ENCODE peak calls at places on chromosomes 5 and 9, in four cellular contexts. G is trophoblast cell, Z is T-cell, R is midbrain. J is an unnamed sample.

GRCh38 chr9:6680797-6681146 is 35.2 kb upstream of the GLDC start:
- DNase-seq in G (no peak), Z (no peak), R (peak; percentile 85), J (no peak)

GRCh38 chr9:87578625-87579024 is 81.0 kb downstream of the DAPK1 start:
- DNase-seq in G (no peak), Z (no peak), R (no peak), J (no peak)

GRCh38 chr5:132256783-132257130 is 739 bp upstream of the PDLIM4 start:
- DNase-seq in G (no peak), Z (no peak), R (no peak), J (no peak)

GRCh38 chr5:138000102-138000723 is 32.7 kb downstream of the FAM13B start:
- DNase-seq in G (no peak), Z (no peak), R (no peak), J (no peak)

GRCh38 chr5:132987531-132988408 is 24.3 kb upstream of the AFF4 start:
- DNase-seq in G (peak; percentile 64), Z (no peak), R (no peak), J (no peak)

GRCh38 chr9:91541744-91542143 is 118.1 kb upstream of the NFIL3 start:
- DNase-seq in G (no peak), Z (no peak), R (no peak), J (no peak)

GRCh38 chr9:135591491-135592330 is 30.2 kb downstream of the PAEP start:
- DNase-seq in G (no peak), Z (no peak), R (no peak), J (no peak)

GRCh38 chr5:177132504-177133118 is 962 bp upstream of the NSD1 start:
- DNase-seq in G (peak; percentile 46), Z (no peak), R (peak; percentile 59), J (peak; percentile 35)

GRCh38 chr9:18333157-18333556 is 140.8 kb upstream of the ADAMTSL1 start:
- DNase-seq in G (peak; percentile 5), Z (no peak), R (no peak), J (no peak)

GRCh38 chr5:178793156-178793555 is 62.7 kb upstream of the ZNF354A start:
- DNase-seq in G (peak; percentile 73), Z (no peak), R (no peak), J (no peak)

GRCh38 chr9:111728143-111728542 is 66.6 kb downstream of the SHOC1 start:
- DNase-seq in G (no peak), Z (no peak), R (no peak), J (no peak)

GRCh38 chr9:105667867-105668266 is 5.6 kb downstream of the TAL2 start:
- DNase-seq in G (no peak), Z (no peak), R (no peak), J (no peak)

GRCh38 chr5:133063965-133064364 is 12.2 kb downstream of the HSPA4 start:
- DNase-seq in G (no peak), Z (no peak), R (no peak), J (no peak)

GRCh38 chr5:181130832-181131496 is at the start of gene OR2V1:
- DNase-seq in G (no peak), Z (no peak), R (no peak), J (no peak)

GRCh38 chr5:67648201-67648671 is 451.6 kb upstream of the CD180 start:
- DNase-seq in G (no peak), Z (no peak), R (peak; percentile 14), J (peak; percentile 28)

GRCh38 chr5:1358726-1359025 is 13.8 kb upstream of the CLPTM1L start:
- DNase-seq in G (no peak), Z (no peak), R (no peak), J (no peak)

GRCh38 chr5:157046041-157046440 is 12.9 kb downstream of the HAVCR1 start:
- DNase-seq in G (no peak), Z (no peak), R (no peak), J (peak; percentile 22)

GRCh38 chr9:123080444-123080843 is 47.0 kb downstream of the GPR21 start:
- DNase-seq in G (no peak), Z (no peak), R (no peak), J (no peak)

GRCh38 chr5:80057121-80057520 is 22.0 kb downstream of the THBS4 start:
- DNase-seq in G (no peak), Z (no peak), R (no peak), J (no peak)

GRCh38 chr5:10892135-10892910 is 131.3 kb upstream of the DAP start:
- DNase-seq in G (peak; percentile 62), Z (no peak), R (no peak), J (no peak)

GRCh38 chr5:66708368-66708767 is 112.2 kb downstream of the MAST4 start:
- DNase-seq in G (no peak), Z (no peak), R (no peak), J (no peak)

GRCh38 chr5:122611401-122611800 is 163.5 kb upstream of the SNX2 start:
- DNase-seq in G (peak; percentile 90), Z (no peak), R (no peak), J (no peak)

GRCh38 chr5:179251276-179251969 is 93.8 kb downstream of the ADAMTS2 start:
- DNase-seq in G (no peak), Z (no peak), R (no peak), J (no peak)

GRCh38 chr5:109830955-109831502 is 141.3 kb downstream of the MAN2A1 start:
- DNase-seq in G (no peak), Z (no peak), R (no peak), J (no peak)

GRCh38 chr9:91405343-91406077 is 18.1 kb downstream of the NFIL3 start:
- DNase-seq in G (peak; percentile 17), Z (no peak), R (no peak), J (no peak)

GRCh38 chr9:110257097-110257955 is 1.0 kb upstream of the TXN start:
- DNase-seq in G (no peak), Z (no peak), R (peak; percentile 50), J (no peak)

GRCh38 chr9:19229725-19230355 is 653 bp upstream of the DENND4C start:
- DNase-seq in G (peak; percentile 86), Z (peak; percentile 57), R (no peak), J (peak; percentile 72)

GRCh38 chr5:26761040-26761439 is 277.3 kb downstream of the CDH9 start:
- DNase-seq in G (no peak), Z (no peak), R (no peak), J (no peak)

GRCh38 chr9:132486706-132487350 is 76.8 kb downstream of the CFAP77 start:
- DNase-seq in G (no peak), Z (peak; percentile 44), R (no peak), J (no peak)

GRCh38 chr5:64505769-64506566 is at the start of gene RGS7BP:
- DNase-seq in G (no peak), Z (no peak), R (peak; percentile 61), J (peak; percentile 44)

GRCh38 chr5:15501057-15501791 is 1.2 kb downstream of the FBXL7 start:
- DNase-seq in G (peak; percentile 20), Z (no peak), R (peak; percentile 59), J (peak; percentile 71)

GRCh38 chr5:141757402-141757801 is 75.4 kb upstream of the ARAP3 start:
- DNase-seq in G (peak; percentile 21), Z (no peak), R (no peak), J (peak; percentile 69)

GRCh38 chr9:132243156-132244074 is 81.6 kb downstream of the NTNG2 start:
- DNase-seq in G (no peak), Z (no peak), R (no peak), J (no peak)

GRCh38 chr5:149526855-149527590 is 24.2 kb downstream of the CSNK1A1 start:
- DNase-seq in G (peak; percentile 91), Z (no peak), R (no peak), J (no peak)

GRCh38 chr5:43033845-43034590 is 6.1 kb downstream of the ANXA2R start:
- DNase-seq in G (no peak), Z (no peak), R (no peak), J (no peak)

GRCh38 chr9:97318433-97318832 is 11.0 kb downstream of the CCDC180 start:
- DNase-seq in G (no peak), Z (no peak), R (no peak), J (no peak)